ENCODE peak calls at places on chromosomes 12 and 14, in four cellular contexts. One of them, this sample, is unnamed.

GRCh38 chr14:54490448-54490805 is 1.6 kb upstream of the GMFB start:
- DNase-seq in suprapubic skin: no peak
- DNase-seq in right lobe of liver: no peak
- DNase-seq in tibial artery: no peak
- DNase-seq in this sample: no peak

GRCh38 chr12:46983959-46984833 is 95.2 kb upstream of the PCED1B start:
- DNase-seq in tibial artery: no peak
- DNase-seq in suprapubic skin: no peak
- DNase-seq in right lobe of liver: peak; percentile 60
- DNase-seq in this sample: no peak

GRCh38 chr12:52681551-52682380 is 1.6 kb upstream of the KRT1 start:
- DNase-seq in suprapubic skin: no peak
- DNase-seq in tibial artery: no peak
- DNase-seq in right lobe of liver: no peak
- DNase-seq in this sample: no peak

GRCh38 chr12:62833634-62834033 is 101.3 kb downstream of the PPM1H start:
- DNase-seq in tibial artery: no peak
- DNase-seq in suprapubic skin: no peak
- DNase-seq in right lobe of liver: no peak
- DNase-seq in this sample: no peak

GRCh38 chr12:3004655-3005565 is 45.7 kb downstream of the TEAD4 start:
- DNase-seq in suprapubic skin: no peak
- DNase-seq in right lobe of liver: no peak
- DNase-seq in tibial artery: no peak
- DNase-seq in this sample: no peak

GRCh38 chr12:74849801-74850200 is 312.2 kb downstream of the ATXN7L3B start:
- DNase-seq in tibial artery: no peak
- DNase-seq in suprapubic skin: no peak
- DNase-seq in right lobe of liver: no peak
- DNase-seq in this sample: no peak

GRCh38 chr12:108666326-108666995 is 32.8 kb upstream of the SELPLG start:
- DNase-seq in suprapubic skin: peak; percentile 82
- DNase-seq in right lobe of liver: peak; percentile 89
- DNase-seq in tibial artery: peak; percentile 62
- DNase-seq in this sample: no peak

GRCh38 chr12:101257357-101257756 is 22.5 kb upstream of the UTP20 start:
- DNase-seq in right lobe of liver: no peak
- DNase-seq in suprapubic skin: no peak
- DNase-seq in tibial artery: no peak
- DNase-seq in this sample: no peak

GRCh38 chr14:21160061-21160610 is 4.3 kb upstream of the OR5AU1 start:
- DNase-seq in right lobe of liver: no peak
- DNase-seq in suprapubic skin: no peak
- DNase-seq in tibial artery: no peak
- DNase-seq in this sample: no peak

GRCh38 chr12:118544569-118544968 is 168.2 kb downstream of the SUDS3 start:
- DNase-seq in right lobe of liver: no peak
- DNase-seq in tibial artery: no peak
- DNase-seq in suprapubic skin: no peak
- DNase-seq in this sample: no peak

GRCh38 chr14:102279688-102280348 is 25.1 kb downstream of the MOK start:
- DNase-seq in suprapubic skin: no peak
- DNase-seq in tibial artery: no peak
- DNase-seq in right lobe of liver: no peak
- DNase-seq in this sample: no peak

GRCh38 chr12:53205747-53206146 is 1.3 kb downstream of the ITGB7 start:
- DNase-seq in suprapubic skin: peak; percentile 58
- DNase-seq in right lobe of liver: no peak
- DNase-seq in tibial artery: no peak
- DNase-seq in this sample: no peak

GRCh38 chr14:25868521-25869314 is 729.1 kb downstream of the NOVA1 start:
- DNase-seq in suprapubic skin: no peak
- DNase-seq in right lobe of liver: no peak
- DNase-seq in tibial artery: no peak
- DNase-seq in this sample: no peak

GRCh38 chr12:132171293-132171967 is 27.2 kb downstream of the NOC4L start:
- DNase-seq in tibial artery: no peak
- DNase-seq in right lobe of liver: no peak
- DNase-seq in suprapubic skin: no peak
- DNase-seq in this sample: no peak

GRCh38 chr14:82667006-82667405 is 1133.4 kb upstream of the SEL1L start:
- DNase-seq in right lobe of liver: no peak
- DNase-seq in suprapubic skin: no peak
- DNase-seq in tibial artery: no peak
- DNase-seq in this sample: no peak

GRCh38 chr12:88361493-88361892 is 218.8 kb downstream of the KITLG start:
- DNase-seq in right lobe of liver: no peak
- DNase-seq in suprapubic skin: no peak
- DNase-seq in tibial artery: no peak
- DNase-seq in this sample: no peak

GRCh38 chr12:45745861-45746277 is 16.4 kb downstream of the ARID2 start:
- DNase-seq in tibial artery: no peak
- DNase-seq in suprapubic skin: no peak
- DNase-seq in right lobe of liver: no peak
- DNase-seq in this sample: no peak

GRCh38 chr12:45742590-45742989 is 13.1 kb downstream of the ARID2 start:
- DNase-seq in tibial artery: no peak
- DNase-seq in suprapubic skin: no peak
- DNase-seq in right lobe of liver: no peak
- DNase-seq in this sample: no peak

GRCh38 chr12:45737638-45738037 is 8.1 kb downstream of the ARID2 start:
- DNase-seq in suprapubic skin: no peak
- DNase-seq in tibial artery: no peak
- DNase-seq in right lobe of liver: no peak
- DNase-seq in this sample: no peak

GRCh38 chr12:45743247-45743646 is 13.7 kb downstream of the ARID2 start:
- DNase-seq in right lobe of liver: no peak
- DNase-seq in tibial artery: no peak
- DNase-seq in suprapubic skin: no peak
- DNase-seq in this sample: no peak
- TF ChIP-seq CTCF in right lobe of liver: no peak
- TF ChIP-seq CTCF in tibial artery: no peak
- TF ChIP-seq CTCF in suprapubic skin: no peak
- TF ChIP-seq CTCF in this sample: no peak

DNA sequence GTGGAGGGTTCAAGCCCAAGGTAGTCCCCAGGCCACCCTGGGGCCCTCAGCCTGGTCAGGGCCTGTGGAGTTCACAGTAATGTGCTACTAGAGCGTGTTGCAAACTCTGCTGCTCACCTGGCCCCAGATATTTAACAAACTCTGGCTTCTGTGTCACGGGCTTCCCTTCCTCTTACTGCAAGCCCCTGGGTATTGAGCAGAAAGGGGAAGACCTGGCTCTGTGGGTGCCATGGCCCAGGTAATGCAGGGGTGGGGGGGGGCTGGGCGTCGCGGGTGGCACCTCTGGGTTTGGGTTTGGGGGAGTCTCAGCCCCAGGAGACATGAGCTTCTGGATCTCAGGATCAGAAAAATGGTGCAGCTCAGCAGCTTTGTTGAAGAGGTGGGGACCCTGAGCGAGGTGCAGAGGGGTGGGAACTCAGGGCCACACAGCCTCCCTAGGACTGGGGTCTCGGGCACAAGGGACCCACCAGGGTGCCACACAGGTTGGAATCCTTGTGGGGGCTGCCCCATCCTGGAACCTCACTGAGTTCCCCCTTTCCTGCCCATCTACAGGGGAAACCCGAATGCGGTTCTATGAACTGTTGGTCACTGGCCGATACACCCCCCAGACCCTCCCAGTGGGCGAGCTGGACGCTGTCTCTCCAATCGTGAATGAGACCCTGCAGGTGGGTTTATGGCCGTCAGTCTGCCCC is 4.0 kb downstream of the SETD1B start:
- DNase-seq in suprapubic skin: no peak
- DNase-seq in right lobe of liver: no peak
- DNase-seq in tibial artery: no peak
- DNase-seq in this sample: no peak
- H3K27ac ChIP-seq in suprapubic skin: no peak overlapping the region
- H3K27ac ChIP-seq in right lobe of liver: peak overlapping the region; percentile 100
- H3K27ac ChIP-seq in tibial artery: peak overlapping the region; percentile 100
- H3K27ac ChIP-seq in this sample: no peak overlapping the region

DNA sequence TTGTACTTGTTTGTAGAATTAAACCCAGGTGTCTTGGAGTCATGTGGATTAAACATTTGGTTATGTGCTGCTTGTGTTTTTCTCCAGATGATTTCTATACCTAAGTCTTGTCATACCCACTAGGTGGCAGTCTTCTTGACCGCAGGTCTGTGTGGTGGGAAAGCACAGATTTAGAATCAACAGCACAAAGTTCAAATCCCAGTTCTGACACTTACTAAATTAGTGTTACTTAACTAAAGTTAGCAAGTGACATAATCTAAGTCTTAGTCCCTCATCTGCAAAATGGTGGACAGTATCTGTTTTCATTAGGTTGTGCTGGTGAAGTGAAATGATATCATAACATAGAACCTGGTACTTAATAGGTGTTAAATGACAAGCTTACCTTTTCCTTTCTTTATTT is 151.0 kb upstream of the ARHGAP5 start:
- DNase-seq in right lobe of liver: no peak
- DNase-seq in tibial artery: no peak
- DNase-seq in suprapubic skin: no peak
- DNase-seq in this sample: no peak
- TF ChIP-seq CTCF in right lobe of liver: peak; percentile 72
- TF ChIP-seq CTCF in tibial artery: peak; percentile 29
- TF ChIP-seq CTCF in suprapubic skin: peak; percentile 19
- TF ChIP-seq CTCF in this sample: peak; percentile 45

DNA sequence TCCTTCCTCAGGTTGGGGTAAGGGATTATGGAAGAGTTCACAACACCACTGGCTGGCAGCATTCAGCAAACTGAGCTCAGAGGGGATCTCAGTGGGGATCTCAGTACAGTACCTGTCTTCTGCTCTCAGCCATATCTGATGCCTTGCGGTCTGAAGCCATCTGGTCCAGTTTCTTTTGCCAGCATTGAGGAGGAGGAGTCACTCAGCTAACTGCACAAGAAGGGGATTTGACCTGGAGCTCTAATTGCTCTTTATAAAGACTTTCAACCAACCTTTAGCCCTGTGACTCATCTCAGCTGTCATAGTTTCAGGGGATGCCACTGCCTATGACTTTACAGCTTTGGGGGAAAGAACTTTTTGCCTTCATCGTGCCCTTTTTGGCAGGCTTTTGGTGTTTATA is 44.9 kb downstream of the JKAMP start:
- DNase-seq in right lobe of liver: no peak
- DNase-seq in suprapubic skin: no peak
- DNase-seq in tibial artery: no peak
- DNase-seq in this sample: no peak
- H3K27ac ChIP-seq in right lobe of liver: no peak overlapping the region
- H3K27ac ChIP-seq in suprapubic skin: no peak overlapping the region
- H3K27ac ChIP-seq in tibial artery: no peak overlapping the region
- H3K27ac ChIP-seq in this sample: no peak overlapping the region

DNA sequence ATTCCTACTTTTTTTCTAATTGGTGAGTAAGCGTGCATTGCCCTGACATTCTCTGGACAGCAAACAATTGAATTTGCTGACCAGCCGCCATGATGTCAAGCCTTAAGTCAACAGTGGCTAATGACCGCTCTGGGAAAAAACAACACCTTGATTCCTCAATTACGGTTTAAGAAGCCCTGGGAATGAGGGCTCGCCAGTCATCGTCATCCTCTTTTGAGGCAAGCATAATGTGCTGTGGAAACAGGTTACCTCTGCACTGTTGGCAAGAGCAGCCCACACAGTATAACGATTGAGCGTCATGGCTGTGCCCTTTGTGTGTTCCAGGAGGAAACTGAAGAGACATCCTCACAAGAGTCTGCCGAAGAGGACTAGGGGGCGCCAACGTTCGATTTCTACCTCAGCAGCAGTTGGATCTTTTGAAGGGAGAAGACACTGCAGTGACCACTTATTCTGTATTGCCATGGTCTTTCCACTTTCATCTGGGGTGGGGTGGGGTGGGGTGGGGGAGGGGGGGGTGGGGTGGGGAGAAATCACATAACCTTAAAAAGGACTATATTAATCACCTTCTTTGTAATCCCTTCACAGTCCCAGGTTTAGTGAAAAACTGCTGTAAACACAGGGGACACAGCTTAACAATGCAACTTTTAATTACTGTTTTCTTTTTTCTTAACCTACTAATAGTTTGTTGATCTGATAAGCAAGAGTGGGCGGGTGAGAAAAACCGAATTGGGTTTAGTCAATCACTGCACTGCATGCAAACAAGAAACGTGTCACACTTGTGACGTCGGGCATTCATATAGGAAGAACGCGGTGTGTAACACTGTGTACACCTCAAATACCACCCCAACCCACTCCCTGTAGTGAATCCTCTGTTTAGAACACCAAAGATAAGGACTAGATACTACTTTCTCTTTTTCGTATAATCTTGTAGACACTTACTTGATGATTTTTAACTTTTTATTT is 138.9 kb downstream of the HMGA2 start:
- DNase-seq in tibial artery: peak; percentile 20
- DNase-seq in right lobe of liver: no peak
- DNase-seq in suprapubic skin: no peak
- DNase-seq in this sample: no peak
- TF ChIP-seq CTCF in tibial artery: no peak
- TF ChIP-seq CTCF in right lobe of liver: peak; percentile 23
- TF ChIP-seq CTCF in suprapubic skin: no peak
- TF ChIP-seq CTCF in this sample: peak; percentile 7

GRCh38 chr12:110330124-110330523 is 49.1 kb downstream of the ATP2A2 start:
- DNase-seq in suprapubic skin: no peak
- DNase-seq in tibial artery: no peak
- DNase-seq in right lobe of liver: no peak
- DNase-seq in this sample: no peak

GRCh38 chr12:110330544-110330943 is 49.5 kb downstream of the ATP2A2 start:
- DNase-seq in suprapubic skin: no peak
- DNase-seq in right lobe of liver: no peak
- DNase-seq in tibial artery: no peak
- DNase-seq in this sample: no peak

GRCh38 chr12:110335481-110336045 is 54.5 kb downstream of the ATP2A2 start:
- DNase-seq in tibial artery: no peak
- DNase-seq in right lobe of liver: no peak
- DNase-seq in suprapubic skin: no peak
- DNase-seq in this sample: no peak

GRCh38 chr12:110333201-110333600 is 52.2 kb downstream of the ATP2A2 start:
- DNase-seq in tibial artery: no peak
- DNase-seq in right lobe of liver: no peak
- DNase-seq in suprapubic skin: no peak
- DNase-seq in this sample: no peak

GRCh38 chr12:110329710-110330109 is 48.7 kb downstream of the ATP2A2 start:
- DNase-seq in suprapubic skin: no peak
- DNase-seq in tibial artery: no peak
- DNase-seq in right lobe of liver: no peak
- DNase-seq in this sample: no peak
- H3K27ac ChIP-seq in suprapubic skin: no peak overlapping the region
- H3K27ac ChIP-seq in tibial artery: no peak overlapping the region
- H3K27ac ChIP-seq in right lobe of liver: no peak overlapping the region
- H3K27ac ChIP-seq in this sample: peak overlapping the region; percentile 68

DNA sequence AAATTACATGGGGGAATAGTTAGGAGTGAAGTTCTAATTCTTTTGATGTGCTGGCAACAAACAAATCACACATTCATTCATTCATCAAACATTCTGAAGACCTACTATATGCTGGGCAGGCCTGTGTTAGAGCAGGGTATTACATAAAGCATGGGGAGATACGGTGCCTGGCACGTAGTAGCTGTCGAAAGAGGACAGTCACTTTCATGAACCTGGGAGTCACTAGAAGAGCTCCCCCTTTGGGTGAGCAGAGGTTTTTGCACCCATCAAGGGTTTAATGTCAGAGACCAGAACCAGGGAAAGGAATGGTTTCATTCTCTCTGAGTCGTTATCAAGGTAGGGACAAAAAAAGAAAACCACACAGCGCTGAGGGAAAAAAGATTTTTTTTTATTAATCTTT is 10.0 kb downstream of the LHX5 start:
- DNase-seq in right lobe of liver: no peak
- DNase-seq in suprapubic skin: no peak
- DNase-seq in tibial artery: no peak
- DNase-seq in this sample: no peak
- TF ChIP-seq CTCF in right lobe of liver: peak; percentile 43
- TF ChIP-seq CTCF in suprapubic skin: no peak
- TF ChIP-seq CTCF in tibial artery: no peak
- TF ChIP-seq CTCF in this sample: no peak

This sample was measured in esophagus squamous epithelium.